ENCODE peak calls at places on chromosomes 7 and 10, in nine cellular contexts. G is upper lobe of right lung; D is EL; Z is CD4-positive, alpha-beta T cell; K is HFFc6; X is stomach; N is activated naive CD4-positive, alpha-beta T cell; M is M059J; R is KBM-7. J is an unnamed sample.
A peak's percentile ranks its signal among the peaks of the same experiment; 100 is the strongest.

GRCh38 chr7:26052721-26053120 is 99.3 kb upstream of the NFE2L3 start:
- DNase-seq in Z (no peak), X (no peak), K (peak; percentile 6), R (no peak), N (no peak), G (no peak), D (peak; percentile 14), M (peak; percentile 59), J (no peak)

GRCh38 chr10:30781571-30782542 is 152.3 kb upstream of the LYZL2 start:
- DNase-seq in N (no peak), K (no peak), M (no peak), D (no peak), Z (no peak), G (no peak), R (no peak), X (no peak), J (no peak)

GRCh38 chr7:67794544-67794943 is 797.9 kb downstream of the TYW1 start:
- DNase-seq in D (no peak), X (no peak), R (no peak), G (no peak), M (no peak), N (no peak), Z (no peak), K (no peak), J (no peak)

GRCh38 chr7:44396931-44397525 is 71.6 kb upstream of the CAMK2B start:
- DNase-seq in Z (no peak), R (no peak), N (no peak), X (no peak), D (peak; percentile 24), M (no peak), K (no peak), G (no peak), J (no peak)

GRCh38 chr10:92123031-92123450 is 167.8 kb downstream of the CPEB3 start:
- DNase-seq in Z (no peak), G (no peak), D (no peak), M (no peak), R (no peak), X (peak; percentile 72), K (no peak), N (no peak), J (no peak)

GRCh38 chr7:151987748-151988529 is 31.7 kb downstream of the GALNTL5 start:
- DNase-seq in K (no peak), Z (no peak), R (no peak), D (peak; percentile 45), M (peak; percentile 41), X (no peak), G (no peak), N (no peak), J (no peak)

GRCh38 chr7:106610996-106611886 is 49.7 kb downstream of the CCDC71L start:
- DNase-seq in Z (no peak), K (no peak), D (no peak), N (no peak), G (no peak), M (peak; percentile 86), X (no peak), R (no peak), J (no peak)

GRCh38 chr7:50727711-50728110 is 55.0 kb downstream of the GRB10 start:
- DNase-seq in M (no peak), Z (no peak), G (no peak), K (no peak), X (no peak), D (no peak), N (no peak), R (no peak), J (no peak)

GRCh38 chr10:85993140-85993539 is 373.5 kb downstream of the GRID1 start:
- DNase-seq in Z (no peak), G (no peak), K (no peak), D (no peak), R (no peak), N (no peak), X (no peak), M (no peak), J (no peak)

GRCh38 chr7:69184339-69184738 is 413.9 kb upstream of the AUTS2 start:
- DNase-seq in X (no peak), D (no peak), R (no peak), M (peak; percentile 52), N (no peak), K (no peak), G (no peak), Z (no peak), J (no peak)

GRCh38 chr7:55476071-55476803 is 96.1 kb downstream of the VOPP1 start:
- DNase-seq in N (no peak), G (no peak), M (peak; percentile 74), K (no peak), R (no peak), Z (no peak), D (peak; percentile 67), X (no peak), J (no peak)

GRCh38 chr7:116122972-116123595 is 87.3 kb upstream of the TES start:
- DNase-seq in N (no peak), G (no peak), X (no peak), K (peak; percentile 38), R (peak; percentile 50), D (peak; percentile 36), M (peak; percentile 49), Z (no peak), J (no peak)

GRCh38 chr10:7085913-7086589 is 324.8 kb downstream of the SFMBT2 start:
- DNase-seq in D (no peak), G (no peak), M (peak; percentile 74), X (no peak), N (no peak), Z (no peak), K (no peak), R (peak; percentile 16), J (no peak)

GRCh38 chr7:108596560-108596959 is 26.9 kb downstream of the DNAJB9 start:
- DNase-seq in Z (peak; percentile 23), D (no peak), K (no peak), X (no peak), G (no peak), N (no peak), M (no peak), R (no peak), J (no peak)

GRCh38 chr7:50657341-50657873 is 92.2 kb upstream of the DDC start:
- DNase-seq in D (peak; percentile 53), Z (no peak), R (no peak), N (no peak), M (peak; percentile 22), X (no peak), G (no peak), K (peak; percentile 55), J (no peak)

GRCh38 chr7:151249732-151250072 is 1.2 kb upstream of the SMARCD3 start:
- DNase-seq in Z (no peak), R (no peak), G (no peak), M (peak; percentile 42), K (peak; percentile 27), X (peak; percentile 72), N (no peak), D (peak; percentile 62), J (no peak)